ENCODE peak calls at places on chromosomes 3 and 15, in four cellular contexts. S is RWPE1, C is A673, Y is GM10248. K is an unnamed sample.

GRCh38 chr3:38039899-38040261 is 872 bp downstream of the DLEC1 start:
- DNase-seq in S (no peak), C (no peak), Y (peak), K (no peak)

GRCh38 chr3:8712045-8712870 is 21.3 kb upstream of the CAV3 start:
- DNase-seq in S (peak), C (peak), Y (no peak), K (no peak)

GRCh38 chr3:123138819-123139517 is 62.8 kb upstream of the SEC22A start:
- DNase-seq in S (no peak), C (peak), Y (no peak), K (no peak)

GRCh38 chr3:60246361-60246760 is 1004.9 kb downstream of the FHIT start:
- DNase-seq in S (no peak), C (no peak), Y (no peak), K (no peak)

GRCh38 chr3:14317057-14317553 is 85.3 kb upstream of the SLC6A6 start:
- DNase-seq in S (no peak), C (no peak), Y (no peak), K (no peak)

GRCh38 chr3:143035466-143036214 is 34.3 kb downstream of the U2SURP start:
- DNase-seq in S (no peak), C (no peak), Y (no peak), K (no peak)

GRCh38 chr15:62417444-62417843 is 252.4 kb upstream of the C2CD4B start:
- DNase-seq in S (no peak), C (no peak), Y (no peak), K (no peak)

GRCh38 chr3:30167511-30168135 is 438.8 kb upstream of the TGFBR2 start:
- DNase-seq in S (no peak), C (peak), Y (no peak), K (no peak)

GRCh38 chr3:63849175-63849574 is 14.4 kb downstream of the THOC7 start:
- DNase-seq in S (no peak), C (no peak), Y (no peak), K (no peak)

GRCh38 chr3:126541628-126542339 is 16.9 kb downstream of the C3orf22 start:
- DNase-seq in S (no peak), C (no peak), Y (no peak), K (no peak)

GRCh38 chr3:192054881-192055280 is 593.9 kb downstream of the PYDC2 start:
- DNase-seq in S (peak), C (no peak), Y (no peak), K (no peak)

GRCh38 chr15:91948001-91948608 is 94.6 kb downstream of the SLCO3A1 start:
- DNase-seq in S (peak), C (no peak), Y (no peak), K (no peak)

GRCh38 chr15:77002436-77002835 is 7.5 kb downstream of the PSTPIP1 start:
- DNase-seq in S (no peak), C (no peak), Y (no peak), K (peak)

GRCh38 chr3:158696618-158697017 is 24.2 kb upstream of the LXN start:
- DNase-seq in S (no peak), C (no peak), Y (no peak), K (no peak)

GRCh38 chr3:191361456-191361855 is 31.1 kb upstream of the UTS2B start:
- DNase-seq in S (no peak), C (peak), Y (no peak), K (no peak)

GRCh38 chr3:99866167-99866810 is 48.6 kb downstream of the CMSS1 start:
- DNase-seq in S (no peak), C (no peak), Y (no peak), K (peak)

GRCh38 chr3:168220609-168221008 is 124.9 kb upstream of the GOLIM4 start:
- DNase-seq in S (no peak), C (no peak), Y (no peak), K (no peak)

GRCh38 chr3:161412117-161412516 is 40.8 kb upstream of the SPTSSB start:
- DNase-seq in S (no peak), C (no peak), Y (no peak), K (no peak)

GRCh38 chr3:161413855-161414210 is 42.5 kb upstream of the SPTSSB start:
- DNase-seq in S (no peak), C (no peak), Y (no peak), K (no peak)

GRCh38 chr3:161415506-161416231 is 44.4 kb upstream of the SPTSSB start:
- DNase-seq in S (peak), C (no peak), Y (no peak), K (no peak)

GRCh38 chr3:161414907-161415306 is 43.6 kb upstream of the SPTSSB start:
- DNase-seq in S (no peak), C (no peak), Y (no peak), K (no peak)

GRCh38 chr3:161413127-161413854 is 42.0 kb upstream of the SPTSSB start:
- DNase-seq in S (no peak), C (no peak), Y (no peak), K (no peak)
- TF ChIP-seq CTCF in S (no peak), C (no peak), Y (no peak), K (no peak)

GRCh38 chr15:100093211-100094126 is 248.3 kb downstream of the ADAMTS17 start:
- DNase-seq in S (peak), C (no peak), Y (no peak), K (no peak)

GRCh38 chr15:100094127-100094510 is 247.7 kb downstream of the ADAMTS17 start:
- DNase-seq in S (no peak), C (no peak), Y (no peak), K (no peak)

GRCh38 chr15:100095896-100096600 is 245.7 kb downstream of the ADAMTS17 start:
- DNase-seq in S (peak), C (no peak), Y (no peak), K (no peak)

GRCh38 chr15:100092034-100092433 is 249.7 kb downstream of the ADAMTS17 start:
- DNase-seq in S (no peak), C (no peak), Y (no peak), K (no peak)

GRCh38 chr15:100090411-100090810 is 251.4 kb downstream of the ADAMTS17 start:
- DNase-seq in S (no peak), C (no peak), Y (no peak), K (no peak)
- TF ChIP-seq CTCF in S (no peak), C (no peak), Y (no peak), K (no peak)

GRCh38 chr3:53122255-53122932 is 7.8 kb downstream of the RFT1 start:
- DNase-seq in S (no peak), C (no peak), Y (no peak), K (no peak)

GRCh38 chr3:53122933-53123305 is 7.3 kb downstream of the RFT1 start:
- DNase-seq in S (no peak), C (no peak), Y (no peak), K (peak)

GRCh38 chr3:53123510-53123909 is 6.7 kb downstream of the RFT1 start:
- DNase-seq in S (no peak), C (no peak), Y (no peak), K (no peak)

GRCh38 chr3:53126646-53127045 is 3.6 kb downstream of the RFT1 start:
- DNase-seq in S (no peak), C (no peak), Y (no peak), K (no peak)

GRCh38 chr3:53123953-53124352 is 6.3 kb downstream of the RFT1 start:
- DNase-seq in S (no peak), C (no peak), Y (no peak), K (no peak)
- TF ChIP-seq CTCF in S (no peak), C (no peak), Y (no peak), K (no peak)

GRCh38 chr3:169787791-169788190 is 14.6 kb downstream of the MYNN start:
- DNase-seq in S (no peak), C (no peak), Y (no peak), K (no peak)
- TF ChIP-seq CTCF in S (no peak), C (no peak), Y (no peak), K (no peak)

GRCh38 chr3:169604568-169604967 is 58.9 kb downstream of the MECOM start:
- DNase-seq in S (no peak), C (peak), Y (no peak), K (no peak)
- TF ChIP-seq CTCF in S (no peak), C (peak), Y (no peak), K (no peak)

GRCh38 chr3:107745354-107745753 is 222.6 kb downstream of the BBX start:
- DNase-seq in S (no peak), C (no peak), Y (no peak), K (no peak)

GRCh38 chr3:107738486-107739183 is 215.9 kb downstream of the BBX start:
- DNase-seq in S (no peak), C (no peak), Y (no peak), K (no peak)

GRCh38 chr3:107737909-107738308 is 215.1 kb downstream of the BBX start:
- DNase-seq in S (no peak), C (no peak), Y (no peak), K (no peak)

GRCh38 chr3:107739227-107739626 is 216.5 kb downstream of the BBX start:
- DNase-seq in S (no peak), C (no peak), Y (no peak), K (no peak)

DNA sequence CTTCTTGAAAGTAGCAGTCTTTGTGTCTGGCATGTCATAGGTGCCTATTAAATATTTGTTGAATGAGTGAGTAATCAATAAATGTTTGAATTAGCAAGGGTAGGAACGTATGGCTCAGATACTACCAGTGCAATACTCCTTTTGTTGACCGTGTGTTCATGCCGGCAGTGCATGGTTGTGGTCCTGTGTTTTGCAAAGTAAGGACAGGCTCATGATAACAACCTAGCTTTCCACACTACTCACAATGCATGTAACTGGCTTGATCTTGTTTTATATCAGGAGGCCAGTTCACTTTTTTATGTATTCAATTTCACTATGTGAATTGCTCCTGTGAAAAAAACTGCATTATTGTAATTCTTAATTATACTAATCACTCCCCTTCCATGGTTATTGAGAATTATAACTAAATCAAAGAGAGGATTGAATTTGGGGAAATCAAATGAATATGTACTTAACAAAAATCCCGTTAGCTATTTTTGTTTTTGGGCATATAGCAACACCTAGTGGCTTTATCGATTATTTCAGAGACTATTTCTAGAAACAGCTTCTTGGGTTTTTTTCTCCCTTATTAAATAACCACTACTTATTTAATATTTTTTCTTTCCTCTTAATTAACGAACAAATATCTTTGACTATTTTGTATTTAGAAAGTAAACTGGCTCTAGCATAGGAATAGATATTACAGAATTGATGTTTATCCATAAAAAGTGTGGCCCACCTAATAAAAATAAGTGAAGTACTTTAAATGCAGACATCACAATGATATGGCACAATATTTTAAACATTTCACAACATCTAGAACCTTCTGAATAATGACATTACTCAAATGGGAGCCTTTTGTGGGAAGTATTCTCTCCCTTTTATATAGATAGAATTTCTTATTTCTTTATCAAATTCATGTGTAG is 218.5 kb downstream of the BBX start:
- DNase-seq in S (peak), C (peak), Y (no peak), K (no peak)
- TF ChIP-seq CTCF in S (peak), C (peak), Y (peak), K (peak)

DNA sequence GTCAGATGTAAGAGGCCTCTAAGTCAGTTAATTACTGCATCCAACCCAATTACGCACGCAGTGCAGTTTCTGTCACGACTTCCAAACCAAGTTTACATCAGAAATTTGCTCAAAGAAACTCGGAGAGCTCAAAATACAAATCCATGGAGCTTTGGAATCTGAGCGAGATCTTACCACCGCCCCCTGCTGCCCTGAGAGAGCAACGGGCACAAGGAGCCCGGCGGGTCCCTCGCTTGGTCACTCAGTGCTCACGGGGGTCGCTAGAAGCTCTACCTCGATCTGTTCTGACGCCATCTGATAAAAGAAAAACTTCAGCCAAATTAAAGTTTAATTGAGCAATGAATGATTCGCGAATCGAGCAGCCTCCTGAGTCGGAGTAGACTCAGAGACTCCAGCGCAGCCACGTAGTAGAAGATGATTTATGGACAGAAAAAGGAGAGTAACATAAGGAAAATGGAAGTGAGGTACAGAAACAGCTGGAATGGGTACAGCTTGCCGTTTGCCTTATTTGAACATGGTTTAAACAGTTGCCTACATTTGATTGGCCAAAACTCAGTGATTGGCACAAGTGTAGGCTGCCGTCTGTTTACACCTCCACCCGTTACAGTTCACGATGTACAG is 232.7 kb upstream of the ATP10A start:
- DNase-seq in S (no peak), C (no peak), Y (no peak), K (no peak)
- TF ChIP-seq CTCF in S (no peak), C (no peak), Y (no peak), K (no peak)